ENCODE peak calls at places on chromosome 21, in eight cellular contexts. R, S, D, J, C, P, I and Z are unnamed samples.

GRCh38 chr21:46097826-46098286 is at the start of gene COL6A2:
- DNase-seq in R (no peak), S (no peak), D (no peak), J (no peak), C (peak; percentile 53), P (peak; percentile 28), I (peak; percentile 64), Z (peak; percentile 49)

GRCh38 chr21:16420086-16420724 is 690.4 kb downstream of the USP25 start:
- DNase-seq in R (no peak), S (peak; percentile 10), D (peak; percentile 65), J (no peak), C (no peak), P (peak; percentile 29), I (no peak), Z (no peak)

GRCh38 chr21:41481191-41481590 is 26.8 kb downstream of the TMPRSS2 start:
- DNase-seq in R (no peak), S (no peak), D (no peak), J (no peak), C (no peak), P (no peak), I (no peak), Z (no peak)

GRCh38 chr21:25929859-25930520 is 195.2 kb downstream of the GABPA start:
- DNase-seq in R (no peak), S (peak; percentile 16), D (no peak), J (no peak), C (no peak), P (no peak), I (no peak), Z (no peak)

GRCh38 chr21:44418876-44419230 is 36.5 kb upstream of the LRRC3 start:
- DNase-seq in R (no peak), S (no peak), D (no peak), J (no peak), C (peak; percentile 12), P (no peak), I (no peak), Z (no peak)

GRCh38 chr21:36247316-36247715 is 72.7 kb upstream of the MORC3 start:
- DNase-seq in R (no peak), S (no peak), D (no peak), J (no peak), C (no peak), P (no peak), I (no peak), Z (no peak)

GRCh38 chr21:28770867-28771661 is 221.6 kb downstream of the LTN1 start:
- DNase-seq in R (no peak), S (no peak), D (no peak), J (no peak), C (no peak), P (no peak), I (no peak), Z (no peak)

GRCh38 chr21:45136927-45137611 is 62.7 kb downstream of the ADARB1 start:
- DNase-seq in R (peak; percentile 47), S (peak; percentile 77), D (peak; percentile 50), J (peak; percentile 33), C (peak; percentile 84), P (peak; percentile 83), I (peak; percentile 70), Z (no peak)

GRCh38 chr21:33360281-33360680 is 35.5 kb downstream of the IFNAR1 start:
- DNase-seq in R (no peak), S (peak; percentile 54), D (no peak), J (no peak), C (no peak), P (no peak), I (no peak), Z (no peak)

GRCh38 chr21:37060296-37060695 is 12.6 kb downstream of the PIGP start:
- DNase-seq in R (no peak), S (peak; percentile 97), D (peak; percentile 91), J (peak; percentile 69), C (peak; percentile 57), P (no peak), I (no peak), Z (no peak)

GRCh38 chr21:32605469-32605868 is 6.7 kb downstream of the CFAP298 start:
- DNase-seq in R (no peak), S (no peak), D (no peak), J (no peak), C (no peak), P (no peak), I (no peak), Z (no peak)

GRCh38 chr21:44331209-44331608 is 8.0 kb downstream of the CFAP410 start:
- DNase-seq in R (no peak), S (no peak), D (no peak), J (no peak), C (no peak), P (no peak), I (no peak), Z (no peak)

GRCh38 chr21:36861595-36861883 is 104.9 kb downstream of the HLCS start:
- DNase-seq in R (no peak), S (no peak), D (no peak), J (no peak), C (no peak), P (no peak), I (no peak), Z (no peak)

GRCh38 chr21:41610042-41610839 is 102.3 kb upstream of the TMPRSS2 start:
- DNase-seq in R (no peak), S (peak; percentile 58), D (peak; percentile 29), J (no peak), C (peak; percentile 72), P (peak; percentile 82), I (no peak), Z (peak; percentile 52)

GRCh38 chr21:40829791-40830190 is 17.2 kb downstream of the DSCAM start:
- DNase-seq in R (no peak), S (no peak), D (no peak), J (no peak), C (no peak), P (no peak), I (no peak), Z (no peak)

GRCh38 chr21:26966978-26967913 is at the start of gene ADAMTS5:
- DNase-seq in R (no peak), S (no peak), D (no peak), J (no peak), C (no peak), P (peak; percentile 15), I (no peak), Z (peak; percentile 39)

GRCh38 chr21:45618846-45619485 is 24.6 kb upstream of the PCBP3 start:
- DNase-seq in R (no peak), S (no peak), D (no peak), J (no peak), C (peak; percentile 26), P (no peak), I (no peak), Z (peak; percentile 21)

GRCh38 chr21:28605138-28605537 is 387.5 kb downstream of the LTN1 start:
- DNase-seq in R (no peak), S (no peak), D (no peak), J (no peak), C (no peak), P (no peak), I (no peak), Z (no peak)

GRCh38 chr21:25956993-25957714 is 213.4 kb downstream of the APP start:
- DNase-seq in R (no peak), S (peak; percentile 74), D (no peak), J (no peak), C (no peak), P (no peak), I (no peak), Z (no peak)

GRCh38 chr21:40054403-40054802 is 187.2 kb downstream of the PCP4 start:
- DNase-seq in R (no peak), S (no peak), D (peak; percentile 99), J (peak; percentile 46), C (peak; percentile 88), P (peak; percentile 75), I (no peak), Z (no peak)

GRCh38 chr21:46064870-46065214 is 33.1 kb upstream of the COL6A2 start:
- DNase-seq in R (no peak), S (no peak), D (no peak), J (no peak), C (no peak), P (no peak), I (no peak), Z (no peak)

GRCh38 chr21:45361033-45361997 is 43.6 kb upstream of the COL18A1 start:
- DNase-seq in R (no peak), S (no peak), D (no peak), J (no peak), C (no peak), P (no peak), I (no peak), Z (no peak)

GRCh38 chr21:21200103-21200938 is 202.1 kb downstream of the NCAM2 start:
- DNase-seq in R (no peak), S (peak; percentile 93), D (no peak), J (peak; percentile 8), C (peak; percentile 74), P (no peak), I (no peak), Z (peak; percentile 61)

GRCh38 chr21:15062566-15062965 is 2.2 kb downstream of the NRIP1 start:
- DNase-seq in R (no peak), S (no peak), D (no peak), J (no peak), C (no peak), P (no peak), I (no peak), Z (no peak)

GRCh38 chr21:14267071-14267470 is 51.1 kb downstream of the RBM11 start:
- DNase-seq in R (no peak), S (no peak), D (no peak), J (no peak), C (no peak), P (no peak), I (no peak), Z (no peak)

GRCh38 chr21:17436626-17437111 is 76.2 kb upstream of the CXADR start:
- DNase-seq in R (no peak), S (no peak), D (no peak), J (no peak), C (no peak), P (no peak), I (no peak), Z (no peak)

GRCh38 chr21:16418211-16418610 is 688.4 kb downstream of the USP25 start:
- DNase-seq in R (no peak), S (no peak), D (no peak), J (no peak), C (no peak), P (no peak), I (no peak), Z (no peak)

GRCh38 chr21:26811031-26811430 is 34.2 kb downstream of the ADAMTS1 start:
- DNase-seq in R (no peak), S (no peak), D (no peak), J (no peak), C (no peak), P (no peak), I (no peak), Z (no peak)

GRCh38 chr21:42593007-42593814 is 60.2 kb upstream of the PDE9A start:
- DNase-seq in R (peak; percentile 39), S (peak; percentile 32), D (peak; percentile 70), J (no peak), C (peak; percentile 60), P (peak; percentile 65), I (peak; percentile 67), Z (peak; percentile 62)